ENCODE peak calls at places on chromosome 17, in six cellular contexts. One of them, this sample, is unnamed.

GRCh38 chr17:78168906-78169793 is 769 bp downstream of the SYNGR2 start:
- DNase-seq in lung: peak
- DNase-seq in ascending aorta: peak
- DNase-seq in nephron progenitor cell: peak
- DNase-seq in Peyer's patch: peak
- DNase-seq in heart left ventricle: peak
- DNase-seq in this sample: peak

GRCh38 chr17:42249681-42250446 is 26.3 kb downstream of the STAT5B start:
- DNase-seq in heart left ventricle: no peak
- DNase-seq in ascending aorta: no peak
- DNase-seq in lung: no peak
- DNase-seq in Peyer's patch: no peak
- DNase-seq in nephron progenitor cell: no peak
- DNase-seq in this sample: no peak

GRCh38 chr17:68707032-68707431 is 105.9 kb upstream of the FAM20A start:
- DNase-seq in lung: no peak
- DNase-seq in heart left ventricle: no peak
- DNase-seq in Peyer's patch: no peak
- DNase-seq in nephron progenitor cell: no peak
- DNase-seq in ascending aorta: no peak
- DNase-seq in this sample: no peak

GRCh38 chr17:65130829-65131228 is 6.3 kb upstream of the RGS9 start:
- DNase-seq in Peyer's patch: no peak
- DNase-seq in lung: no peak
- DNase-seq in nephron progenitor cell: no peak
- DNase-seq in heart left ventricle: no peak
- DNase-seq in ascending aorta: no peak
- DNase-seq in this sample: no peak

GRCh38 chr17:7697828-7698588 is 7.0 kb upstream of the EFNB3 start:
- DNase-seq in lung: no peak
- DNase-seq in ascending aorta: no peak
- DNase-seq in nephron progenitor cell: no peak
- DNase-seq in heart left ventricle: no peak
- DNase-seq in Peyer's patch: no peak
- DNase-seq in this sample: no peak

GRCh38 chr17:40499551-40500189 is 1.8 kb downstream of the TNS4 start:
- DNase-seq in heart left ventricle: peak
- DNase-seq in lung: peak
- DNase-seq in ascending aorta: peak
- DNase-seq in Peyer's patch: peak
- DNase-seq in nephron progenitor cell: peak
- DNase-seq in this sample: peak

GRCh38 chr17:2899911-2900310 is 103.7 kb downstream of the RAP1GAP2 start:
- DNase-seq in ascending aorta: no peak
- DNase-seq in nephron progenitor cell: no peak
- DNase-seq in Peyer's patch: no peak
- DNase-seq in heart left ventricle: no peak
- DNase-seq in lung: no peak
- DNase-seq in this sample: no peak

GRCh38 chr17:45867702-45868101 is 23.0 kb downstream of the SPPL2C start:
- DNase-seq in ascending aorta: no peak
- DNase-seq in nephron progenitor cell: no peak
- DNase-seq in heart left ventricle: no peak
- DNase-seq in lung: no peak
- DNase-seq in Peyer's patch: no peak
- DNase-seq in this sample: peak

GRCh38 chr17:6843241-6843890 is 11.8 kb upstream of the TEKT1 start:
- DNase-seq in Peyer's patch: no peak
- DNase-seq in nephron progenitor cell: no peak
- DNase-seq in ascending aorta: no peak
- DNase-seq in heart left ventricle: no peak
- DNase-seq in lung: no peak
- DNase-seq in this sample: no peak

GRCh38 chr17:38921756-38922411 is 3.5 kb upstream of the LASP1NB start:
- DNase-seq in lung: no peak
- DNase-seq in Peyer's patch: no peak
- DNase-seq in ascending aorta: peak
- DNase-seq in heart left ventricle: no peak
- DNase-seq in nephron progenitor cell: no peak
- DNase-seq in this sample: peak

GRCh38 chr17:31319253-31319661 is 2.2 kb downstream of the EVI2A start:
- DNase-seq in ascending aorta: no peak
- DNase-seq in Peyer's patch: no peak
- DNase-seq in lung: no peak
- DNase-seq in nephron progenitor cell: no peak
- DNase-seq in heart left ventricle: no peak
- DNase-seq in this sample: no peak

GRCh38 chr17:59723041-59723440 is 15.6 kb downstream of the VMP1 start:
- DNase-seq in heart left ventricle: no peak
- DNase-seq in nephron progenitor cell: no peak
- DNase-seq in lung: no peak
- DNase-seq in Peyer's patch: no peak
- DNase-seq in ascending aorta: no peak
- DNase-seq in this sample: no peak

GRCh38 chr17:62720126-62720850 is 87.8 kb downstream of the MARCHF10 start:
- DNase-seq in heart left ventricle: no peak
- DNase-seq in Peyer's patch: no peak
- DNase-seq in nephron progenitor cell: no peak
- DNase-seq in lung: no peak
- DNase-seq in ascending aorta: no peak
- DNase-seq in this sample: peak

GRCh38 chr17:44787271-44787940 is 28.6 kb downstream of the ADAM11 start:
- DNase-seq in Peyer's patch: no peak
- DNase-seq in lung: no peak
- DNase-seq in heart left ventricle: peak
- DNase-seq in ascending aorta: no peak
- DNase-seq in nephron progenitor cell: no peak
- DNase-seq in this sample: peak

GRCh38 chr17:8788998-8789397 is 10.2 kb downstream of the MFSD6L start:
- DNase-seq in heart left ventricle: no peak
- DNase-seq in Peyer's patch: no peak
- DNase-seq in lung: no peak
- DNase-seq in nephron progenitor cell: no peak
- DNase-seq in ascending aorta: no peak
- DNase-seq in this sample: no peak

GRCh38 chr17:29694923-29695563 is 72.3 kb upstream of the CORO6 start:
- DNase-seq in lung: no peak
- DNase-seq in nephron progenitor cell: no peak
- DNase-seq in Peyer's patch: no peak
- DNase-seq in heart left ventricle: no peak
- DNase-seq in ascending aorta: no peak
- DNase-seq in this sample: no peak

GRCh38 chr17:19364699-19365498 is 2.4 kb upstream of the B9D1 start:
- DNase-seq in nephron progenitor cell: no peak
- DNase-seq in Peyer's patch: peak
- DNase-seq in heart left ventricle: peak
- DNase-seq in lung: no peak
- DNase-seq in ascending aorta: no peak
- DNase-seq in this sample: peak

GRCh38 chr17:28406478-28406824 is 439 bp upstream of the SLC46A1 start:
- DNase-seq in heart left ventricle: no peak
- DNase-seq in nephron progenitor cell: no peak
- DNase-seq in ascending aorta: no peak
- DNase-seq in lung: no peak
- DNase-seq in Peyer's patch: no peak
- DNase-seq in this sample: no peak

GRCh38 chr17:57016764-57017116 is 38.8 kb downstream of the SCPEP1 start:
- DNase-seq in Peyer's patch: no peak
- DNase-seq in heart left ventricle: no peak
- DNase-seq in ascending aorta: no peak
- DNase-seq in nephron progenitor cell: no peak
- DNase-seq in lung: no peak
- DNase-seq in this sample: peak

GRCh38 chr17:79907217-79907715 is 68.0 kb upstream of the CBX4 start:
- DNase-seq in nephron progenitor cell: no peak
- DNase-seq in lung: no peak
- DNase-seq in ascending aorta: no peak
- DNase-seq in Peyer's patch: peak
- DNase-seq in heart left ventricle: no peak
- DNase-seq in this sample: no peak

GRCh38 chr17:71505200-71505599 is 615.6 kb upstream of the SOX9 start:
- DNase-seq in ascending aorta: no peak
- DNase-seq in Peyer's patch: no peak
- DNase-seq in heart left ventricle: no peak
- DNase-seq in lung: no peak
- DNase-seq in nephron progenitor cell: no peak
- DNase-seq in this sample: no peak

GRCh38 chr17:47808036-47808829 is 13.4 kb downstream of the OSBPL7 start:
- DNase-seq in Peyer's patch: no peak
- DNase-seq in ascending aorta: no peak
- DNase-seq in nephron progenitor cell: no peak
- DNase-seq in lung: no peak
- DNase-seq in heart left ventricle: no peak
- DNase-seq in this sample: peak

GRCh38 chr17:628507-628941 is 86.1 kb downstream of the VPS53 start:
- DNase-seq in nephron progenitor cell: no peak
- DNase-seq in heart left ventricle: no peak
- DNase-seq in Peyer's patch: no peak
- DNase-seq in ascending aorta: no peak
- DNase-seq in lung: peak
- DNase-seq in this sample: no peak

GRCh38 chr17:6938637-6939036 is 57.2 kb upstream of the ALOX12 start:
- DNase-seq in Peyer's patch: no peak
- DNase-seq in nephron progenitor cell: no peak
- DNase-seq in heart left ventricle: no peak
- DNase-seq in ascending aorta: no peak
- DNase-seq in lung: no peak
- DNase-seq in this sample: no peak

GRCh38 chr17:70259400-70259799 is 90.1 kb downstream of the KCNJ2 start:
- DNase-seq in nephron progenitor cell: no peak
- DNase-seq in lung: no peak
- DNase-seq in ascending aorta: no peak
- DNase-seq in heart left ventricle: no peak
- DNase-seq in Peyer's patch: no peak
- DNase-seq in this sample: no peak

GRCh38 chr17:3657874-3658783 is 10.2 kb downstream of the TAX1BP3 start:
- DNase-seq in ascending aorta: no peak
- DNase-seq in Peyer's patch: no peak
- DNase-seq in heart left ventricle: no peak
- DNase-seq in nephron progenitor cell: no peak
- DNase-seq in lung: no peak
- DNase-seq in this sample: peak

GRCh38 chr17:79777166-79777843 is 643 bp upstream of the CBX2 start:
- DNase-seq in lung: no peak
- DNase-seq in Peyer's patch: no peak
- DNase-seq in nephron progenitor cell: peak
- DNase-seq in ascending aorta: no peak
- DNase-seq in heart left ventricle: peak
- DNase-seq in this sample: peak

GRCh38 chr17:28385037-28385797 is 13.7 kb downstream of the SARM1 start:
- DNase-seq in nephron progenitor cell: no peak
- DNase-seq in Peyer's patch: peak
- DNase-seq in lung: no peak
- DNase-seq in ascending aorta: no peak
- DNase-seq in heart left ventricle: no peak
- DNase-seq in this sample: peak

GRCh38 chr17:59504821-59505220 is 60.6 kb upstream of the DHX40 start:
- DNase-seq in lung: no peak
- DNase-seq in ascending aorta: no peak
- DNase-seq in heart left ventricle: no peak
- DNase-seq in Peyer's patch: no peak
- DNase-seq in nephron progenitor cell: no peak
- DNase-seq in this sample: no peak

DNA sequence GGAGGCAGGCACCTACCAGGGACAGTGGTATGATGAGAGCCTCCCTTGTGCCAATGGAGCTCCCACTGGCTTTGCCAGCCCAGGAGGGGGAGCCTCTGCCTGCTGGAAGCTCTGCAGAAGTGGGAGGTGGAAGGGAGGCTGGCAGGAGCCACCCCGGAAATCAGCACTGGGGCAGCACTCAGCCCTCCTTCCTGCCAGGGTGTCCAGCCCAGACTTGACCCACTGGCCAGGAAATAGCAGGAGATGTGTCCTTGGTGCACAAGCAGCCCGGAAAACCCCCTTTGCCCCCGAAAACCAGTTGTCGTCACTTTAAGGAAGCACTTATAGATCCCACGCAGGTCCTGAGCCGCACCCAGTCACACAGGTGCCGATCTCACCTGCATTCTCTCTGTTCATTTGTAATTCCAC is 49.3 kb upstream of the CACNG4 start:
- DNase-seq in Peyer's patch: peak
- DNase-seq in lung: peak
- DNase-seq in heart left ventricle: no peak
- DNase-seq in ascending aorta: no peak
- DNase-seq in nephron progenitor cell: no peak
- DNase-seq in this sample: peak
- TF ChIP-seq CTCF in Peyer's patch: peak
- TF ChIP-seq CTCF in lung: no peak
- TF ChIP-seq CTCF in heart left ventricle: no peak
- TF ChIP-seq CTCF in ascending aorta: no peak
- TF ChIP-seq CTCF in nephron progenitor cell: no peak
- TF ChIP-seq CTCF in this sample: peak

GRCh38 chr17:76383645-76384221 is 676 bp upstream of the SPHK1 start:
- DNase-seq in lung: no peak
- DNase-seq in ascending aorta: peak
- DNase-seq in nephron progenitor cell: peak
- DNase-seq in Peyer's patch: peak
- DNase-seq in heart left ventricle: peak
- DNase-seq in this sample: peak
- TF ChIP-seq CTCF in lung: no peak
- TF ChIP-seq CTCF in ascending aorta: peak
- TF ChIP-seq CTCF in nephron progenitor cell: peak
- TF ChIP-seq CTCF in Peyer's patch: peak
- TF ChIP-seq CTCF in heart left ventricle: no peak
- TF ChIP-seq CTCF in this sample: peak

GRCh38 chr17:82239926-82240505 is 11.2 kb downstream of the SLC16A3 start:
- DNase-seq in heart left ventricle: peak
- DNase-seq in lung: no peak
- DNase-seq in nephron progenitor cell: no peak
- DNase-seq in Peyer's patch: no peak
- DNase-seq in ascending aorta: no peak
- DNase-seq in this sample: peak
- TF ChIP-seq CTCF in heart left ventricle: no peak
- TF ChIP-seq CTCF in lung: no peak
- TF ChIP-seq CTCF in nephron progenitor cell: no peak
- TF ChIP-seq CTCF in Peyer's patch: no peak
- TF ChIP-seq CTCF in ascending aorta: no peak
- TF ChIP-seq CTCF in this sample: no peak

GRCh38 chr17:11991461-11991860 is 5.8 kb downstream of the ZNF18 start:
- DNase-seq in lung: no peak
- DNase-seq in Peyer's patch: no peak
- DNase-seq in heart left ventricle: no peak
- DNase-seq in nephron progenitor cell: no peak
- DNase-seq in ascending aorta: no peak
- DNase-seq in this sample: peak

GRCh38 chr17:11997972-11998233 is 628 bp upstream of the ZNF18 start:
- DNase-seq in heart left ventricle: no peak
- DNase-seq in Peyer's patch: no peak
- DNase-seq in nephron progenitor cell: no peak
- DNase-seq in ascending aorta: no peak
- DNase-seq in lung: no peak
- DNase-seq in this sample: no peak

GRCh38 chr17:11999715-12000114 is 2.4 kb upstream of the ZNF18 start:
- DNase-seq in lung: no peak
- DNase-seq in nephron progenitor cell: no peak
- DNase-seq in Peyer's patch: no peak
- DNase-seq in ascending aorta: no peak
- DNase-seq in heart left ventricle: no peak
- DNase-seq in this sample: no peak

GRCh38 chr17:11996722-11997146 is 541 bp downstream of the ZNF18 start:
- DNase-seq in ascending aorta: peak
- DNase-seq in Peyer's patch: no peak
- DNase-seq in lung: no peak
- DNase-seq in heart left ventricle: no peak
- DNase-seq in nephron progenitor cell: no peak
- DNase-seq in this sample: no peak

GRCh38 chr17:11997147-11997971 is at the start of gene ZNF18:
- DNase-seq in heart left ventricle: peak
- DNase-seq in lung: peak
- DNase-seq in Peyer's patch: peak
- DNase-seq in ascending aorta: peak
- DNase-seq in nephron progenitor cell: peak
- DNase-seq in this sample: peak
- TF ChIP-seq CTCF in heart left ventricle: no peak
- TF ChIP-seq CTCF in lung: no peak
- TF ChIP-seq CTCF in Peyer's patch: no peak
- TF ChIP-seq CTCF in ascending aorta: no peak
- TF ChIP-seq CTCF in nephron progenitor cell: no peak
- TF ChIP-seq CTCF in this sample: no peak

This sample was measured in endodermal cell.